ENCODE peak calls at places on chromosomes 4 and X, in seven cellular contexts. Q is mesothelial cell of epicardium, P is uterus, H is heart left ventricle, T is astrocyte of the cerebellum, R is psoas muscle, O is RWPE1. J is an unnamed sample.
A peak's percentile ranks its signal among the peaks of the same experiment; 100 is the strongest.

GRCh38 chr4:22850055-22850454 is 157.3 kb downstream of the GBA3 start:
- DNase-seq in Q (no peak), P (no peak), H (no peak), T (no peak), R (no peak), O (no peak), J (no peak)

GRCh38 chrX:64204252-64204651 is 1.3 kb downstream of the AMER1 start:
- DNase-seq in Q (no peak), P (peak; percentile 16), H (peak; percentile 20), T (no peak), R (peak; percentile 69), O (no peak), J (no peak)

GRCh38 chr4:112704991-112705845 is 68.3 kb downstream of the LARP7 start:
- DNase-seq in Q (peak; percentile 47), P (peak; percentile 53), H (peak; percentile 52), T (peak; percentile 15), R (peak; percentile 68), O (peak; percentile 37), J (peak; percentile 69)

GRCh38 chr4:67327245-67327860 is 217.9 kb downstream of the CENPC start:
- DNase-seq in Q (peak; percentile 27), P (peak; percentile 20), H (peak; percentile 25), T (peak; percentile 38), R (no peak), O (peak; percentile 79), J (peak; percentile 29)

GRCh38 chrX:40081679-40082068 is 16.1 kb downstream of the BCOR start:
- DNase-seq in Q (no peak), P (no peak), H (no peak), T (no peak), R (no peak), O (no peak), J (no peak)

GRCh38 chr4:11293866-11294265 is 134.8 kb downstream of the HS3ST1 start:
- DNase-seq in Q (no peak), P (no peak), H (no peak), T (no peak), R (no peak), O (no peak), J (no peak)

GRCh38 chr4:2545321-2546013 is 9.0 kb downstream of the FAM193A start:
- DNase-seq in Q (no peak), P (no peak), H (no peak), T (no peak), R (no peak), O (no peak), J (no peak)

GRCh38 chr4:172758586-172759340 is 409.8 kb upstream of the GALNT7 start:
- DNase-seq in Q (no peak), P (no peak), H (no peak), T (no peak), R (no peak), O (peak; percentile 18), J (peak; percentile 81)

GRCh38 chrX:102976793-102977495 is 39.9 kb downstream of the RAB40AL start:
- DNase-seq in Q (no peak), P (no peak), H (no peak), T (no peak), R (no peak), O (peak; percentile 47), J (peak; percentile 79)

GRCh38 chr4:8606966-8607365 is 14.4 kb downstream of the CPZ start:
- DNase-seq in Q (no peak), P (no peak), H (no peak), T (no peak), R (no peak), O (no peak), J (no peak)

GRCh38 chrX:41935827-41936226 is 12.5 kb upstream of the CASK start:
- DNase-seq in Q (no peak), P (no peak), H (no peak), T (no peak), R (no peak), O (no peak), J (no peak)

GRCh38 chr4:70958681-70959080 is 34.8 kb upstream of the DCK start:
- DNase-seq in Q (no peak), P (no peak), H (no peak), T (peak; percentile 89), R (no peak), O (no peak), J (peak; percentile 84)

GRCh38 chr4:8859550-8860095 is 12.0 kb downstream of the HMX1 start:
- DNase-seq in Q (no peak), P (no peak), H (no peak), T (no peak), R (peak; percentile 39), O (no peak), J (no peak)

GRCh38 chr4:183738081-183738673 is 79.1 kb downstream of the TRAPPC11 start:
- DNase-seq in Q (no peak), P (no peak), H (peak; percentile 45), T (no peak), R (no peak), O (peak; percentile 63), J (no peak)

GRCh38 chrX:48897157-48897620 is 379 bp downstream of the TIMM17B start:
- DNase-seq in Q (peak; percentile 61), P (peak; percentile 82), H (peak; percentile 77), T (no peak), R (peak; percentile 87), O (peak; percentile 55), J (peak; percentile 56)

DNA sequence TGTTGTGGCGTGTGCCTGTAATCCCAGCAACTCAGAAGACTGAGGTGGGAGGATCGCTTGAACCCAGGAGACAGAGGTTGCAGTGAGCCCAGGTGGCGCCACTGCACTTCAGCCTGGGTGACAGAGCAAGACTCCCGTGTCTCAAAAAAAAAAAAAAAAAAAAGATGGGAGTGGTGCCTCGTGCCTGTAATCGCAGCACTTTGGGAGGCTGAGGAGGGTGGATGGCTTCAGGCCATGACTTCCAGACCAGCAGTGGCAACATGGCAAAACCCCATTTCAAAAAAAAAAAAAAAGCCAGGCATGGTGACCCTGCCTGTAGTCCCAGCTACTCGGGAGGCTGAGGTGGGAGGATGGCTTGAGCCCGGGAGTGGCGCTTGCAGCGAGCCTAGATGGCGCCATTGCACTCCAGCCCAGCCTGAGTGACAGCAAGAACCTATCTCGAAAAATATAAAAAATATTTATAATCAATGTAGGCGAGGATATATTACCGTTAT is 27.0 kb downstream of the EIF2S3 start:
- DNase-seq in Q (no peak), P (peak; percentile 25), H (peak; percentile 32), T (peak; percentile 18), R (peak; percentile 71), O (no peak), J (peak; percentile 48)
- TF ChIP-seq CTCF in Q (no peak), P (no peak), H (peak; percentile 49), T (peak; percentile 67), R (peak; percentile 42), O (peak; percentile 45), J (peak; percentile 75)

DNA sequence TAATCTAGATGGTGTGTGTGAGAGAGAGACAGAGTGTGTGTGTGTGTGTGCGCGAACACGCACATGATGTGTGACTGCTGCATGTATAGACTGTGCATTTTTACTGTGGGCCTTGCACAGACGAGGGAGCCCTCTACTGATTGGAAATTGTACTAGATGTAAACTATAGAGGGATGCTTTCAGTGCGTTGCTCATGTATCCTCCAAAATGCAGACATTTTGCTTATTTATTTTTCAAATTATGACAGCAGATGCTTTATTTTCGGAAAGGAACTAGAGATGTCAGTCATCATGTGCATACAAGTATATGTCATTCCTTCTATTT is 168.4 kb upstream of the GK2 start:
- DNase-seq in Q (no peak), P (no peak), H (no peak), T (peak; percentile 15), R (no peak), O (peak; percentile 22), J (no peak)
- TF ChIP-seq CTCF in Q (no peak), P (peak; percentile 31), H (peak; percentile 56), T (peak; percentile 65), R (peak; percentile 15), O (peak; percentile 26), J (peak; percentile 58)

DNA sequence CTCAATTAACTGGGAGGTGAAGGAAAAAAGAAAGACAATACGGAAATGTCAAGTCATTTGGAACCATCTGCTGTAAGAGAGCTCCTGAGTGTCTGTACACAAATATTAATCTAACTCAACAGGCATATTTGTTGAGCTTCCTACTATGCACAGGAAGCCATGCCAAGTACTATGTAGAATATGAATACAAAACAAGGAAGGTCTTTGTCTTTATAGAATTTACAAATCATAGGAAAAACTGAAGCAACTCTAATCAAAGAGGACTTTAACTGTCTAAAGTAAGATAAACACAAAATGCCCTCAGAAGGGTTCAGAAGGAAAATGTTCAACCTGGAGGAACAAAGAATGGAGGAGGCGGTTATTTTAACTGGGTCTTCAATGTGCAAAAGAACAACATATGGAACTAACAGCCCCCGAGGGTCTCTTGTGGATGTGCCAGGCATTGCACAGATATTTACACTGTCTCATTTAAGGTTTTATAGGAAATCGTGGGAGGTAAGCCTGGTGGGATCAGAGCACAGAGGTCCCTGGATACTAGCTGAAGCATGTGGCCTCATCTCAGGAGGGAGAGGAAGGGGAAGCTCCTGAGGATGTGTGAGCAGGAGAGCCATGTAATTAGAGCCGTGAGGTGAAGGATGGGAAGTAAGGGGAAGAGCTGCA is 5.8 kb downstream of the FAM114A1 start:
- DNase-seq in Q (no peak), P (no peak), H (no peak), T (no peak), R (no peak), O (no peak), J (no peak)
- TF ChIP-seq CTCF in Q (no peak), P (no peak), H (no peak), T (peak; percentile 12), R (no peak), O (no peak), J (peak; percentile 4)

DNA sequence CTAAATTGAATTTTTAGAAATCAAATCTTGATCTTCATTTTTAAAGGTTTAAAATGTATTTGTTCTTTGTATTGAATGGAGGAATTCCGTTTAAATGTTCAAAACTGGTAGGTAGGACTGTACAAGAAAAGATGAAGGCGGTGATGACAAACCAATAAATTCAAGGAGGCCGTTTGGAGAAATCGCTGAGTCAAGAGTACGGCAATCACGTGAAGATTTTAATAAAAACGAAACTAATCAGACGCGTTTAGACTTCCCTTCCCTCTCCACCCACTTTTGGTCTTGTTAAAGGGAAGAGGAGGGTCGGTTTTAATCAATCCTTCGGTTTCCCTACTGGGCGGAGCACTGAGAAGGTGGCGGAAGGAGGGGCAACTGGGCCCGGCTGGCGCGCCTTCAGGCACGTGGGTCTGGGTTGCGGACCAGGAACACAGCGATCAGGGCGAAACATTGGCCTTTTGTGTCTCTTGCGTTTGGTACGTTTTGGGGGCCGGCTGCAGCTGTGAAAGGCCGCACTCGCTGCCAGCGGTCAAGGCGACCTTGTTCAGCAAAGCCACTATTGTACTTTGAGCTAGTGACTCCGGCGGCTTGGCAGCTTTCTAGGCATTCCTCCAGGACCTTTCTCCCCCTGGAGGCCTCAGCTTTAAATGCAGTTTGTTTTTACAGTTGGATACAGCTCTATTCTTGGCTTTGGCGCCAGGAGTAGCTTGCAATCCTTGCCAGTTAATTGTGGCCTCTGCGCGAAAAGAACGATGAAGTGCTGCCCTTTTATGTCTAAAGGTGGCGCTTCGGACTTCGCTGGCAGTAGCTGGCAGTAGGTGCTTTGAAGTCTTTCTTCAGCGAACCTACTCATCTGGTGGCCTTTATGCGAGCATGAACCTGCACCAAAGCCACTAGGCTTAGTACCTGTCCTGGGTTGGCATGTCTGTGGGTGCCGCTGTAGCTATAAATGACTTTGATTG is 16.7 kb upstream of the LAMP2 start:
- DNase-seq in Q (no peak), P (peak; percentile 75), H (peak; percentile 76), T (peak; percentile 72), R (peak; percentile 88), O (peak; percentile 63), J (peak; percentile 75)
- TF ChIP-seq CTCF in Q (peak; percentile 47), P (peak; percentile 61), H (peak; percentile 58), T (peak; percentile 61), R (peak; percentile 51), O (peak; percentile 67), J (peak; percentile 70)

DNA sequence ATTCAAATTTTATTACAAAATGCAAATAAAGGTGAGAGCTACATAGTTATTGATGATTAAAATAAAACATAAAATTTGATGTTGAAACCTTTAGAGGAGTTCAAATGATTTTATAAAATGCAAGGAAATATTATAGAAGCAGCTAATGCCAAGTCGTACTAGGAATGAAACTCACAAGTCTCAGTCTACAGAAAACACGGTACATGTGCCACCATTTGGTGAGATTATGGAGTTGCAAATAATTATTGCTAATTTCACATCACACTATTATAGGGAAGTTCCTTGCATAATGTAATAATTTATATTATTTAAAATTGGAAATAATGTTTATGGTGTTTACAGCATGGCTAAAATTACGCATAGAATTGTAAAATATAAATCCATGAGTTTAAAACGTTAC is 1601.7 kb upstream of the TENM3 start:
- DNase-seq in Q (no peak), P (no peak), H (no peak), T (no peak), R (no peak), O (no peak), J (no peak)
- TF ChIP-seq CTCF in Q (no peak), P (no peak), H (no peak), T (no peak), R (no peak), O (no peak), J (no peak)